ENCODE peak calls at places on chromosomes 7 and 10, in ten cellular contexts. E is sigmoid colon, F is stomach, N is tibial nerve, L is heart left ventricle, G is ovary, C is IMR-90, A is suprapubic skin, D is HCT116, Y is prostate gland. V is an unnamed sample.

GRCh38 chr10:58531084-58531695 is 18.5 kb downstream of the BICC1 start:
- DNase-seq in E (peak), F (peak), N (peak), L (no peak), G (no peak), C (peak), A (no peak), D (peak), Y (peak), V (no peak)

GRCh38 chr10:79084012-79084971 is 15.5 kb downstream of the ZMIZ1 start:
- DNase-seq in E (peak), F (peak), N (peak), L (peak), G (peak), C (peak), A (peak), D (no peak), Y (peak), V (peak)

GRCh38 chr7:5596896-5597246 is 173.2 kb upstream of the TNRC18 start:
- DNase-seq in E (no peak), F (no peak), N (no peak), L (no peak), G (peak), C (no peak), A (no peak), D (no peak), Y (no peak), V (no peak)

GRCh38 chr10:47247190-47248059 is 52.6 kb upstream of the GDF10 start:
- DNase-seq in E (peak), F (no peak), N (no peak), L (no peak), G (no peak), C (no peak), A (no peak), D (no peak), Y (no peak), V (no peak)

GRCh38 chr7:33792547-33793105 is 112.7 kb upstream of the BMPER start:
- DNase-seq in E (no peak), F (no peak), N (no peak), L (no peak), G (no peak), C (no peak), A (no peak), D (no peak), Y (no peak), V (no peak)

GRCh38 chr7:19692111-19692828 is 16.6 kb downstream of the POLR1F start:
- DNase-seq in E (peak), F (no peak), N (no peak), L (no peak), G (no peak), C (no peak), A (no peak), D (no peak), Y (no peak), V (no peak)

GRCh38 chr10:22667093-22667480 is 47.3 kb downstream of the PIP4K2A start:
- DNase-seq in E (no peak), F (no peak), N (no peak), L (no peak), G (no peak), C (no peak), A (no peak), D (no peak), Y (no peak), V (no peak)

GRCh38 chr10:28211759-28212158 is 91.1 kb downstream of the MPP7 start:
- DNase-seq in E (no peak), F (no peak), N (no peak), L (no peak), G (no peak), C (no peak), A (no peak), D (no peak), Y (no peak), V (no peak)

GRCh38 chr7:155764432-155764798 is 47.8 kb downstream of the SHH start:
- DNase-seq in E (no peak), F (no peak), N (no peak), L (peak), G (no peak), C (no peak), A (no peak), D (no peak), Y (no peak), V (no peak)

GRCh38 chr10:1153805-1154351 is 97.7 kb downstream of the WDR37 start:
- DNase-seq in E (peak), F (peak), N (no peak), L (no peak), G (no peak), C (no peak), A (no peak), D (no peak), Y (no peak), V (peak)

GRCh38 chr10:1152386-1153252 is 96.4 kb downstream of the WDR37 start:
- DNase-seq in E (peak), F (peak), N (no peak), L (no peak), G (no peak), C (no peak), A (no peak), D (no peak), Y (no peak), V (peak)

GRCh38 chr10:1153253-1153763 is 97.1 kb downstream of the WDR37 start:
- DNase-seq in E (peak), F (no peak), N (no peak), L (no peak), G (no peak), C (no peak), A (no peak), D (no peak), Y (no peak), V (no peak)

GRCh38 chr10:1155791-1156615 is 99.8 kb downstream of the WDR37 start:
- DNase-seq in E (peak), F (peak), N (no peak), L (no peak), G (no peak), C (no peak), A (no peak), D (no peak), Y (no peak), V (peak)

DNA sequence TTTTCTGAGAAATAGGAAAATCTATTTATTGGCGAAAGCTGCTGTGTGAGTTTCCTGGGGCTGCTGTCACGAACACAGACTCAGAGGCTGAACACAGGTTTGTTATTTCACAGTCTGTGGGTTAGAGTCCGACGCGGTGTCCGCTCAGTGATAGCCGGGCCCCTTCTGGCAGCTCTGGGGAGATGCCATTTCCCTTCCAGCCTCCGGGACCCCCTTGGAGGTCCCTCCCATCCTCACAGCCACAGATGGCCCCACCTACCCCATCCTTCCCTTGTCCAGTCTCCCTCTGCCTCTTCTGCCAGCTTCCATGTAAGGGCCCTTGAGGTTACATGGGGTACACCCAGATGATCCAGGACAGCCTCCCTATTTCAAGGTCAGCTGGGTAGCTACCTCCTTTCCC is 98.3 kb downstream of the WDR37 start:
- DNase-seq in E (peak), F (peak), N (no peak), L (no peak), G (no peak), C (no peak), A (no peak), D (no peak), Y (no peak), V (peak)
- TF ChIP-seq POLR2A in E (no peak), F (no peak), N (no peak), L (no peak), G (no peak), C (peak), A (no peak), D (no peak), Y (no peak), V (no peak)

GRCh38 chr7:27171636-27172387 is 2.3 kb downstream of the HOXA10 start:
- DNase-seq in E (peak), F (no peak), N (no peak), L (no peak), G (no peak), C (no peak), A (peak), D (no peak), Y (no peak), V (no peak)
- TF ChIP-seq POLR2A in E (no peak), F (no peak), N (no peak), L (no peak), G (no peak), C (no peak), A (no peak), D (peak), Y (no peak), V (no peak)

GRCh38 chr7:118182618-118183253 is 1.2 kb upstream of the LSM8 start:
- DNase-seq in E (no peak), F (no peak), N (no peak), L (no peak), G (no peak), C (no peak), A (no peak), D (no peak), Y (no peak), V (no peak)
- TF ChIP-seq POLR2A in E (no peak), F (no peak), N (no peak), L (no peak), G (no peak), C (no peak), A (no peak), D (no peak), Y (no peak), V (no peak)

DNA sequence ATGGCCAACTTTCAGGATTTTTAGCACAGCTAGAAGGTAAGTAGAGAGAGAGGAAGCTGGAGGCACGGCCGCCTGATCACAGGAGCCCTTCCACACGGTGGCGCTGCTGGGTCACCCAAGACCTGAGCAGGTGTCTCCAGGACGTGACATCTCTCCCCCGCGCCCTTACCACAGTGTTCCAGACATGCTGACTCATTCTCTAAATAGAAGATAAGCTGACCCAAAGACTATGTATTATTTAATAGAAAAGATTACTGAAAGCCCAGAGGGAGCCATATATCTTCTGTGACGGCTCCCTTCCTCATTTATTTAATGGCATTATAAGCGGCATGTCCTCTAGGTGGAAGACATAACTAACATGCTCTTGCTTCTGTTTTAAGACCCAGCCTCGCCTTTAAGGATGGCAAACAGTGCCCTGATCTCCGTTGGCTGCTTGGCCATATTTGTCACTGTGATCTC is 26.0 kb upstream of the MALSU1 start:
- DNase-seq in E (peak), F (peak), N (peak), L (peak), G (peak), C (peak), A (peak), D (peak), Y (peak), V (peak)
- TF ChIP-seq POLR2A in E (no peak), F (no peak), N (no peak), L (no peak), G (no peak), C (no peak), A (no peak), D (no peak), Y (no peak), V (no peak)

DNA sequence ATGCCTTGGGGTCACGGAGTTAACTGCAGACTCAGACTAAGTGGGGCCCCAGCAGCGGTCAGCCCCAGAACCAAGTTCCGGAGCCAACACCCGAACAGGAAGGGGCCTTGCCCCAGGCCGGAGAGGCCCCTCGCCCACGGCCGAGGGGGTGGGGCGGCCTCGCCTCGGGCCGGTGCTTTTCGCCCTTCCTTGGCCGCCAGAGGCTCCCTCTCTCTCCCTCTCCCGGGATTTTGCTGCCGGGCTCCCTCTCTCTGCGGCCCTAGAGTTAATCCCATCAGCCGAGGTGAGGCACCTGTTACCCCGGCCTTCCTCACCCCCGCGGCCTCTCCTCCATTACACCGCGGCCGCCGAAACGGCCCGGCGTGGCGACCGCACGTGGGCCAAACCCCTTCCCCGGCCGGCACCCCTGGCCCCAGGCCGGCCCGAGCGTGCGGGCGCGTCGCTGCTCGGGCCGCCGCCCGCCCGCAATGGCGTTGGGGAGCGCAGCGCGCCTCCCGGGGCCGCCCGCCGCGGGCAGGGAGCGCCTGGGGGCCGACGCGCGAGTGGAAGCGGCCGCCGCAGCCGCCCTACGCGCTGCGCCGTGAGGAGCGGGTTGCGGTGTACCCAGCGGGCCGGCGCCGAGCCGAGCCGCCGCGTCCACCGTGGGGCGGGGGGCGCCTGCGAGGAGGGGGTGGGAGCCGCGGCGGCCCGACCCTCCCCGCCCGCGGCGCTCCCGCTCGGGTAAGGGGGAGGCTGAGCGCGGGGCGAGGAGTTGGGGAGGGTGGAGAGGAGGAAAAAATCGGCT is at the start of gene PPP1R9A:
- DNase-seq in E (peak), F (peak), N (no peak), L (peak), G (peak), C (no peak), A (no peak), D (peak), Y (peak), V (no peak)
- TF ChIP-seq POLR2A in E (no peak), F (no peak), N (no peak), L (no peak), G (no peak), C (no peak), A (no peak), D (no peak), Y (no peak), V (no peak)

GRCh38 chr7:65269150-65269856 is 104.4 kb upstream of the ZNF92 start:
- DNase-seq in E (no peak), F (no peak), N (no peak), L (no peak), G (peak), C (peak), A (no peak), D (peak), Y (no peak), V (no peak)
- TF ChIP-seq POLR2A in E (no peak), F (no peak), N (no peak), L (no peak), G (no peak), C (no peak), A (no peak), D (no peak), Y (no peak), V (no peak)

DNA sequence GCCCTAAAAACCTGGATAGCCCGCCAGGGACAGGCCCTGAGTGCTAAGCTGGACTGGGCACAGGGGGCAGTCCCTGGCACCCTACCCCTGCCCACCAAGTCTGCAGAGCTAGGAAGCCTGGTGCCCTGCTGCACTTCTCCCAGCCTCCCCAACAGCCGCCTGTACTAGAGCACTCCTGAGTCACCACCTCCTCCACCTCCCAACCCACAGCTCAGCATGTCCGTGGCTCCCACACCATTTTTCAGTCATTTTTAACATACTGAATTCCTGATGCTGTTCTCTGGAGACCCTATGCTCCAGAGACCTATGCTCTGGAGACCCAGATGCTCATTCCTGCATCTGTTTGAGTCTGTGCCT is 27.6 kb downstream of the DPCD start:
- DNase-seq in E (no peak), F (no peak), N (no peak), L (no peak), G (no peak), C (no peak), A (no peak), D (no peak), Y (no peak), V (no peak)
- TF ChIP-seq POLR2A in E (no peak), F (no peak), N (no peak), L (no peak), G (no peak), C (no peak), A (no peak), D (no peak), Y (no peak), V (no peak)